ENCODE peak calls at places on chromosomes 6 and 20, in four cellular contexts. P, Q, U and Y are unnamed samples.

GRCh38 chr20:61120595-61121515 is 131.2 kb upstream of the CDH4 start:
- DNase-seq in P (peak; percentile 88), U (no peak), Q (peak; percentile 53), Y (peak; percentile 83)

GRCh38 chr6:89260310-89260709 is 43.2 kb upstream of the GABRR1 start:
- DNase-seq in Q (no peak), P (no peak), U (no peak), Y (no peak)

GRCh38 chr6:113858067-113858604 is 991 bp downstream of the MARCKS start:
- DNase-seq in U (peak; percentile 38), Q (peak; percentile 53), P (peak; percentile 42), Y (peak; percentile 67)

GRCh38 chr6:40900791-40901190 is 138.2 kb downstream of the UNC5CL start:
- DNase-seq in U (no peak), Q (peak; percentile 26), P (no peak), Y (no peak)

GRCh38 chr6:45986746-45987274 is 28.9 kb downstream of the CLIC5 start:
- DNase-seq in P (no peak), Q (no peak), U (peak; percentile 16), Y (no peak)

GRCh38 chr20:45404438-45404837 is 3.7 kb upstream of the DBNDD2 start:
- DNase-seq in U (no peak), P (no peak), Q (no peak), Y (no peak)

GRCh38 chr6:71072508-71072907 is 115.6 kb upstream of the B3GAT2 start:
- DNase-seq in Q (no peak), U (no peak), P (peak; percentile 69), Y (peak; percentile 5)

GRCh38 chr6:63640062-63640461 is 4.5 kb downstream of the PHF3 start:
- DNase-seq in P (peak; percentile 91), U (no peak), Q (peak; percentile 49), Y (peak; percentile 58)

GRCh38 chr6:121430514-121431460 is 4.7 kb upstream of the GJA1 start:
- DNase-seq in Q (peak; percentile 81), P (peak; percentile 63), U (no peak), Y (peak; percentile 57)

GRCh38 chr20:58700823-58701222 is 8.2 kb downstream of the NPEPL1 start:
- DNase-seq in U (no peak), Q (no peak), P (no peak), Y (no peak)

GRCh38 chr6:76852776-76853175 is 610.5 kb downstream of the HTR1B start:
- DNase-seq in Q (peak; percentile 9), U (no peak), P (peak; percentile 12), Y (peak; percentile 42)

GRCh38 chr6:18245642-18246041 is 18.7 kb downstream of the DEK start:
- DNase-seq in P (no peak), U (no peak), Q (no peak), Y (no peak)

GRCh38 chr6:63527658-63528514 is 44.4 kb upstream of the LOC128125822 start:
- DNase-seq in U (peak; percentile 25), P (peak; percentile 100), Q (peak; percentile 98), Y (peak; percentile 98)

GRCh38 chr20:15236812-15237211 is 899.4 kb upstream of the FLRT3 start:
- DNase-seq in P (peak; percentile 52), Q (peak; percentile 23), U (no peak), Y (peak; percentile 65)

GRCh38 chr20:13723015-13723414 is 61.7 kb downstream of the ESF1 start:
- DNase-seq in Q (no peak), U (no peak), P (peak; percentile 58), Y (no peak)

GRCh38 chr6:106477158-106477557 is 116.6 kb downstream of the CRYBG1 start:
- DNase-seq in U (no peak), Q (peak; percentile 12), P (no peak), Y (no peak)

GRCh38 chr6:158567871-158568401 is 8.0 kb downstream of the TMEM181 start:
- DNase-seq in Q (no peak), P (no peak), U (no peak), Y (peak; percentile 25)

GRCh38 chr6:157292202-157292601 is 31.1 kb downstream of the TMEM242 start:
- DNase-seq in Q (no peak), U (no peak), P (no peak), Y (no peak)

GRCh38 chr20:41331731-41332130 is 8.9 kb upstream of the LPIN3 start:
- DNase-seq in U (no peak), Q (no peak), P (no peak), Y (no peak)

GRCh38 chr6:21594427-21595264 is 1.1 kb downstream of the SOX4 start:
- DNase-seq in Q (peak; percentile 63), P (peak; percentile 66), U (peak; percentile 56), Y (peak; percentile 66)

GRCh38 chr6:41785689-41786450 is 1.6 kb upstream of the TOMM6 start:
- DNase-seq in P (no peak), Q (peak; percentile 18), U (peak; percentile 31), Y (no peak)

GRCh38 chr6:75842732-75843131 is 93.7 kb downstream of the MYO6 start:
- DNase-seq in U (no peak), P (no peak), Q (no peak), Y (no peak)

GRCh38 chr6:157428418-157429202 is 47.6 kb downstream of the ZDHHC14 start:
- DNase-seq in U (no peak), Q (no peak), P (peak; percentile 15), Y (peak; percentile 62)

GRCh38 chr20:57427239-57428127 is 36.3 kb downstream of the RBM38 start:
- DNase-seq in U (no peak), P (no peak), Q (no peak), Y (no peak)

GRCh38 chr20:53897884-53898557 is 172.4 kb downstream of the BCAS1 start:
- DNase-seq in U (no peak), Q (no peak), P (no peak), Y (no peak)

GRCh38 chr6:151402228-151402627 is 10.9 kb upstream of the ZBTB2 start:
- DNase-seq in P (no peak), Q (no peak), U (no peak), Y (no peak)

GRCh38 chr6:151399679-151400078 is 8.3 kb upstream of the ZBTB2 start:
- DNase-seq in P (no peak), Q (no peak), U (no peak), Y (no peak)

GRCh38 chr6:151408858-151409257 is 17.5 kb upstream of the ZBTB2 start:
- DNase-seq in Q (no peak), P (no peak), U (no peak), Y (no peak)

GRCh38 chr6:151400473-151400872 is 9.1 kb upstream of the ZBTB2 start:
- DNase-seq in P (peak; percentile 71), Q (no peak), U (no peak), Y (no peak)

GRCh38 chr6:151403919-151404308 is 12.6 kb upstream of the ZBTB2 start:
- DNase-seq in U (no peak), Q (no peak), P (no peak), Y (no peak)
- TF ChIP-seq CTCF in U (no peak), Q (no peak), P (no peak), Y (no peak)

GRCh38 chr6:1611572-1612385 is 2.1 kb downstream of the FOXC1 start:
- DNase-seq in Q (peak; percentile 69), P (no peak), U (no peak), Y (peak; percentile 47)
- TF ChIP-seq CTCF in Q (no peak), P (no peak), U (no peak), Y (peak; percentile 3)

GRCh38 chr6:34194770-34195169 is 41.9 kb upstream of the HMGA1 start:
- DNase-seq in P (no peak), Q (no peak), U (no peak), Y (no peak)
- TF ChIP-seq CTCF in P (no peak), Q (peak; percentile 1), U (no peak), Y (no peak)

GRCh38 chr6:128521302-128521632 is 868 bp upstream of the PTPRK start:
- DNase-seq in U (no peak), Q (no peak), P (peak; percentile 58), Y (no peak)

GRCh38 chr6:128520436-128521301 is at the start of gene PTPRK:
- DNase-seq in P (peak; percentile 86), U (peak; percentile 94), Q (peak; percentile 88), Y (peak; percentile 93)

GRCh38 chr6:128518531-128519131 is 1.8 kb downstream of the PTPRK start:
- DNase-seq in P (no peak), U (no peak), Q (no peak), Y (peak; percentile 31)

GRCh38 chr6:128519931-128520435 is 416 bp downstream of the PTPRK start:
- DNase-seq in P (no peak), Q (peak; percentile 68), U (no peak), Y (peak; percentile 80)

DNA sequence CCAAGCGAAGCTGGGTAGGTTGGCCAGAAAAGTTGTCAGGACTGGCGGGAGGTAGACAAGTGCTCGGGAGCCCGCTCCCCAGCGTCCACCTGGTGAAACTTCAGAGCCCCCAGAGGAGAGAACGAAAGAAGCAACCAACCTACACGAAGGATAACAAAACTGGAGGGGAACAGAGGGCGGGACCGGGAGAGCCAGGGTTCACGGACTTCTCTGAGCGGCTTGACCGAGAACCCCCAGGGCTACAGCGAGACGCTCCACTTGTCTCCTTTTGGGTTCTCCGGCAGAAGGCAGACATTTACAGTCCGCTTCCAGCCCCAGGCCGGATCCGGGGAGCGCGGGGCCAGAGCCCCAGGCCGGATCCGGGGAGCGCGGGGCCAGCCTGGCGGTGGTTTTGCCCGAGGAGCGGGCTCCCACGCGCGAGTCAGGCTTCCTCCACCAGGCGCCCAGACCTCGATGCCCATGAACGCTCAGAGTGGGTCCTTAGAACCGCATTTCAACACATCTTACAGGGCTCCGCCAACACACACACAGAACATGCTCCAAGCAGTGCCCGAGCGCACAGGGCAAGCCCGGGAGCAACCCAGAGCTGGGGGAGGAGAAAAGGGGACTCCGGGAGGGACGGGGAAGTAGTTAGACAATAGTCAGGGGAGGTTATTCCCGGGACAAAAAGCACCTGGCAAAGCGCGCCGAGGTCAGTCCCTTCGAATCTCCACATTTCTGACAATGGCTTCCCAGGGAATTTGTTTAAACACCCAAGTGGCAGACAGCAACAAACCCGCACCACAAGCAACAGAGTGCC is 1.1 kb downstream of the PTPRK start:
- DNase-seq in P (peak; percentile 45), U (peak; percentile 33), Q (peak; percentile 54), Y (peak; percentile 68)
- TF ChIP-seq CTCF in P (peak; percentile 10), U (peak; percentile 14), Q (peak; percentile 39), Y (no peak)

DNA sequence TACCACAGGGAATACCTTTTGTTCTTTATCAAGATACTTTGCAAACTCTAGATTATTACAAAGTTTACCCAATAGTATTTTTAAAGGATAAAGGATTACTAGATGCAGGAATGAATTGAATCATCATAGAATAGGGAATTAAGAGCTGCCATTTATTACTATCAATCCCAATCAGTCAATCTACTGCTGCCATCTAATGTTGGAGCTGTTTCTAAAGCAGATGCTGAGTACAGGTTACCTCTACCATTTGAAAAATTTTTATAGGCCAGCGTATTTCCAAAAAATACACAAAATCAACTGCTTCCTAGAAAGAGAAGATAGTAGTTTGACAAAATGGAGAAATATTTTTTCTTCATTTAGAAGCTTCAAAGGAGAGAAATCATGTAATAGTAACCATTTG is 520.4 kb downstream of the ADGRB3 start:
- DNase-seq in Q (peak; percentile 0), P (no peak), U (no peak), Y (no peak)
- TF ChIP-seq CTCF in Q (no peak), P (no peak), U (no peak), Y (no peak)

DNA sequence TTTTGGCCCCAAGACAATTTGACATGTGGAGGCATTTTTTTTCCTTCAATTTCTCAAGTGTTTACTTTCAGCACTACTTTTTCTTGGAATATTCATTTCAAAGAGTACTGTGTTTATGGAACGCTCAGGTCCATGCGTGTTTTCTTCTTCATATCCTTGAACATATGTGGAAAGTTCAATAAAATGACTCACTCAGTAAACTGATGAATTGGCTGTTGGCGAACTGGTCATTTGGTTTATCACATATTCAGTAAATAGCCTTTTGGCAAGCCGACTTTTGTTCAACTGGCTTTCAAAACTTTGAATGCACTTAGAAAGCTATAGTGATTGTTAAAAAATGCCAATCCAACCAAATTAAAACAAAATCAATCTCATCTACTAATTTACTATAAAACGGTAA is 964.6 kb upstream of the SLC35B3 start:
- DNase-seq in P (peak; percentile 36), U (no peak), Q (no peak), Y (no peak)
- TF ChIP-seq CTCF in P (no peak), U (no peak), Q (no peak), Y (no peak)

GRCh38 chr6:134902907-134903306 is 47.0 kb downstream of the ALDH8A1 start:
- DNase-seq in U (no peak), P (no peak), Q (no peak), Y (no peak)
- TF ChIP-seq CTCF in U (no peak), P (no peak), Q (no peak), Y (no peak)